ENCODE peak calls at places on chromosomes 16 and 17, in five cellular contexts. One of them, this sample, is unnamed.

GRCh38 chr17:73390851-73391250 is 79.0 kb upstream of the CDC42EP4 start:
- DNase-seq in SK-N-SH: no peak
- DNase-seq in GM12878: no peak
- DNase-seq in K562: no peak
- DNase-seq in HepG2: no peak
- DNase-seq in this sample: no peak

GRCh38 chr17:82178499-82179290 is 33.9 kb downstream of the CCDC57 start:
- DNase-seq in HepG2: no peak
- DNase-seq in GM12878: no peak
- DNase-seq in SK-N-SH: no peak
- DNase-seq in K562: no peak
- DNase-seq in this sample: no peak

GRCh38 chr16:11596572-11597226 is 10.0 kb upstream of the LITAF start:
- DNase-seq in SK-N-SH: no peak
- DNase-seq in K562: no peak
- DNase-seq in HepG2: no peak
- DNase-seq in GM12878: no peak
- DNase-seq in this sample: no peak

GRCh38 chr17:49249292-49249794 is 18.8 kb upstream of the PHOSPHO1 start:
- DNase-seq in HepG2: no peak
- DNase-seq in SK-N-SH: no peak
- DNase-seq in GM12878: no peak
- DNase-seq in K562: peak
- DNase-seq in this sample: no peak

GRCh38 chr17:21213491-21214014 is 408 bp downstream of the TMEM11 start:
- DNase-seq in SK-N-SH: peak
- DNase-seq in HepG2: no peak
- DNase-seq in K562: peak
- DNase-seq in GM12878: no peak
- DNase-seq in this sample: no peak

GRCh38 chr16:9003322-9003721 is 39.6 kb upstream of the USP7 start:
- DNase-seq in K562: no peak
- DNase-seq in HepG2: no peak
- DNase-seq in GM12878: no peak
- DNase-seq in SK-N-SH: no peak
- DNase-seq in this sample: no peak

GRCh38 chr17:64447526-64447925 is 1.4 kb upstream of the MILR1 start:
- DNase-seq in HepG2: no peak
- DNase-seq in GM12878: no peak
- DNase-seq in K562: no peak
- DNase-seq in SK-N-SH: no peak
- DNase-seq in this sample: no peak

GRCh38 chr16:57994778-57995177 is 5.7 kb downstream of the ZNF319 start:
- DNase-seq in K562: peak
- DNase-seq in HepG2: peak
- DNase-seq in SK-N-SH: peak
- DNase-seq in GM12878: no peak
- DNase-seq in this sample: peak

GRCh38 chr16:3099732-3100499 is 822 bp upstream of the ZSCAN10 start:
- DNase-seq in HepG2: peak
- DNase-seq in SK-N-SH: peak
- DNase-seq in GM12878: no peak
- DNase-seq in K562: peak
- DNase-seq in this sample: peak

GRCh38 chr17:29196784-29197515 is 16.8 kb upstream of the MYO18A start:
- DNase-seq in SK-N-SH: no peak
- DNase-seq in GM12878: no peak
- DNase-seq in K562: no peak
- DNase-seq in HepG2: no peak
- DNase-seq in this sample: no peak

GRCh38 chr16:74078877-74079586 is 217.6 kb upstream of the PSMD7 start:
- DNase-seq in SK-N-SH: no peak
- DNase-seq in GM12878: no peak
- DNase-seq in K562: no peak
- DNase-seq in HepG2: no peak
- DNase-seq in this sample: no peak

GRCh38 chr17:29929006-29929543 is 953 bp downstream of the SSH2 start:
- DNase-seq in K562: peak
- DNase-seq in HepG2: peak
- DNase-seq in SK-N-SH: peak
- DNase-seq in GM12878: no peak
- DNase-seq in this sample: no peak

GRCh38 chr17:68080411-68081150 is 45.0 kb downstream of the KPNA2 start:
- DNase-seq in K562: no peak
- DNase-seq in HepG2: no peak
- DNase-seq in GM12878: no peak
- DNase-seq in SK-N-SH: no peak
- DNase-seq in this sample: no peak

GRCh38 chr17:49437696-49438438 is 23.2 kb upstream of the PHB1 start:
- DNase-seq in K562: no peak
- DNase-seq in HepG2: no peak
- DNase-seq in SK-N-SH: no peak
- DNase-seq in GM12878: no peak
- DNase-seq in this sample: no peak

GRCh38 chr16:46496701-46497100 is 124.5 kb downstream of the SHCBP1 start:
- DNase-seq in HepG2: no peak
- DNase-seq in K562: no peak
- DNase-seq in GM12878: no peak
- DNase-seq in SK-N-SH: no peak
- DNase-seq in this sample: no peak

GRCh38 chr16:79598341-79599181 is 2.0 kb downstream of the MAF start:
- DNase-seq in GM12878: no peak
- DNase-seq in HepG2: no peak
- DNase-seq in K562: no peak
- DNase-seq in SK-N-SH: peak
- DNase-seq in this sample: no peak

GRCh38 chr16:50297301-50298074 is 31.1 kb downstream of the ADCY7 start:
- DNase-seq in K562: no peak
- DNase-seq in HepG2: peak
- DNase-seq in GM12878: no peak
- DNase-seq in SK-N-SH: peak
- DNase-seq in this sample: no peak

GRCh38 chr17:17448076-17448475 is 28.7 kb upstream of the MED9 start:
- DNase-seq in SK-N-SH: no peak
- DNase-seq in GM12878: no peak
- DNase-seq in HepG2: no peak
- DNase-seq in K562: no peak
- DNase-seq in this sample: no peak

GRCh38 chr17:80678621-80679020 is 134.0 kb downstream of the RPTOR start:
- DNase-seq in HepG2: no peak
- DNase-seq in SK-N-SH: no peak
- DNase-seq in K562: peak
- DNase-seq in GM12878: no peak
- DNase-seq in this sample: no peak

GRCh38 chr16:70476272-70477020 is 22.1 kb downstream of the FCSK start:
- DNase-seq in SK-N-SH: peak
- DNase-seq in GM12878: peak
- DNase-seq in HepG2: no peak
- DNase-seq in K562: no peak
- DNase-seq in this sample: peak

GRCh38 chr17:30376621-30377452 is 1.9 kb upstream of the CPD start:
- DNase-seq in HepG2: peak
- DNase-seq in SK-N-SH: no peak
- DNase-seq in GM12878: peak
- DNase-seq in K562: no peak
- DNase-seq in this sample: no peak

GRCh38 chr16:76318565-76318964 is 41.4 kb downstream of the CNTNAP4 start:
- DNase-seq in GM12878: no peak
- DNase-seq in K562: no peak
- DNase-seq in HepG2: no peak
- DNase-seq in SK-N-SH: no peak
- DNase-seq in this sample: no peak

GRCh38 chr16:23514381-23515152 is 4.3 kb upstream of the GGA2 start:
- DNase-seq in HepG2: no peak
- DNase-seq in SK-N-SH: no peak
- DNase-seq in GM12878: no peak
- DNase-seq in K562: no peak
- DNase-seq in this sample: no peak

GRCh38 chr17:38464723-38465419 is 36.6 kb downstream of the ARHGAP23 start:
- DNase-seq in GM12878: no peak
- DNase-seq in K562: peak
- DNase-seq in HepG2: no peak
- DNase-seq in SK-N-SH: peak
- DNase-seq in this sample: peak

GRCh38 chr16:53626161-53626560 is 77.5 kb downstream of the RPGRIP1L start:
- DNase-seq in SK-N-SH: no peak
- DNase-seq in HepG2: no peak
- DNase-seq in K562: no peak
- DNase-seq in GM12878: no peak
- DNase-seq in this sample: no peak

GRCh38 chr16:72013888-72014538 is 5.5 kb downstream of the DHODH start:
- DNase-seq in K562: peak
- DNase-seq in SK-N-SH: no peak
- DNase-seq in GM12878: no peak
- DNase-seq in HepG2: no peak
- DNase-seq in this sample: no peak

GRCh38 chr17:82219083-82219482 is 6.4 kb upstream of the CCDC57 start:
- DNase-seq in SK-N-SH: peak
- DNase-seq in GM12878: no peak
- DNase-seq in HepG2: no peak
- DNase-seq in K562: no peak
- DNase-seq in this sample: no peak

GRCh38 chr17:69084911-69085310 is 24.2 kb upstream of the ABCA9 start:
- DNase-seq in HepG2: peak
- DNase-seq in GM12878: no peak
- DNase-seq in SK-N-SH: peak
- DNase-seq in K562: peak
- DNase-seq in this sample: peak
- TF ChIP-seq YY1 in HepG2: no peak
- TF ChIP-seq YY1 in GM12878: no peak
- TF ChIP-seq YY1 in SK-N-SH: no peak
- TF ChIP-seq YY1 in K562: no peak
- TF ChIP-seq YY1 in this sample: no peak

GRCh38 chr17:51650202-51650601 is 389.9 kb downstream of the UTP18 start:
- DNase-seq in GM12878: no peak
- DNase-seq in K562: no peak
- DNase-seq in SK-N-SH: no peak
- DNase-seq in HepG2: no peak
- DNase-seq in this sample: no peak
- TF ChIP-seq REST in GM12878: no peak
- TF ChIP-seq REST in K562: no peak
- TF ChIP-seq REST in SK-N-SH: no peak
- TF ChIP-seq REST in HepG2: no peak
- TF ChIP-seq REST in this sample: no peak

GRCh38 chr16:87778830-87779579 is 13.2 kb upstream of the KLHDC4 start:
- DNase-seq in GM12878: peak
- DNase-seq in K562: peak
- DNase-seq in HepG2: peak
- DNase-seq in SK-N-SH: peak
- DNase-seq in this sample: peak

GRCh38 chr16:87784812-87785211 is 19.0 kb upstream of the KLHDC4 start:
- DNase-seq in SK-N-SH: no peak
- DNase-seq in GM12878: no peak
- DNase-seq in K562: no peak
- DNase-seq in HepG2: peak
- DNase-seq in this sample: no peak

GRCh38 chr16:87778476-87778829 is 12.7 kb upstream of the KLHDC4 start:
- DNase-seq in K562: no peak
- DNase-seq in SK-N-SH: no peak
- DNase-seq in HepG2: no peak
- DNase-seq in GM12878: no peak
- DNase-seq in this sample: no peak

GRCh38 chr16:87780385-87780989 is 14.7 kb upstream of the KLHDC4 start:
- DNase-seq in GM12878: peak
- DNase-seq in K562: peak
- DNase-seq in HepG2: no peak
- DNase-seq in SK-N-SH: no peak
- DNase-seq in this sample: no peak
- TF ChIP-seq YY1 in GM12878: no peak
- TF ChIP-seq YY1 in K562: no peak
- TF ChIP-seq YY1 in HepG2: no peak
- TF ChIP-seq YY1 in SK-N-SH: no peak
- TF ChIP-seq YY1 in this sample: no peak

GRCh38 chr17:76822184-76822778 is 45.9 kb upstream of the MGAT5B start:
- DNase-seq in HepG2: no peak
- DNase-seq in SK-N-SH: no peak
- DNase-seq in K562: no peak
- DNase-seq in GM12878: no peak
- DNase-seq in this sample: no peak

GRCh38 chr17:76824103-76824502 is 44.1 kb upstream of the MGAT5B start:
- DNase-seq in HepG2: no peak
- DNase-seq in GM12878: no peak
- DNase-seq in SK-N-SH: no peak
- DNase-seq in K562: no peak
- DNase-seq in this sample: no peak

GRCh38 chr17:76820523-76820922 is 47.7 kb upstream of the MGAT5B start:
- DNase-seq in SK-N-SH: peak
- DNase-seq in GM12878: no peak
- DNase-seq in K562: no peak
- DNase-seq in HepG2: no peak
- DNase-seq in this sample: no peak

GRCh38 chr17:76816590-76817135 is 51.5 kb upstream of the MGAT5B start:
- DNase-seq in K562: peak
- DNase-seq in SK-N-SH: peak
- DNase-seq in GM12878: no peak
- DNase-seq in HepG2: peak
- DNase-seq in this sample: peak

DNA sequence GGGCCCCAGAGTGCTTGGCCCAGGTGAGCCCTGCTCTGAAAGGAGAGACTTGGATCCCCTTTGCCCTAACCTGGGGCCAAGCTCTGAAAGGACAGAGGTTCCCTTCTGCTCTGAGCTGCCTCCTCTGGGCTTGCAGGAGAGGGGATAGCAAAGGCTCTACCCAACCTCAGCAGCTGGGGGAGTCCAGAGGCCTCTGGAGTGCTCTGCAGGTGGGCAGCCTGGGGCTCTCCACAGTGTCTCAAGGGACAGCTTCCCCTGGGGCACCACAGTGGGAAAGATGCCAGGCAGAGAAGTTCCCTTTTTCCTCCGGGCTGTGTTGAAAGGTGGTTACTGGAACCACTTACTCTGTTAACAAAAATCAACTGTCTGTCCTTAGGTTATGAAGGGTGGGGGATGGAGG is 48.2 kb upstream of the MGAT5B start:
- DNase-seq in K562: no peak
- DNase-seq in SK-N-SH: peak
- DNase-seq in HepG2: no peak
- DNase-seq in GM12878: peak
- DNase-seq in this sample: no peak
- TF ChIP-seq REST in K562: no peak
- TF ChIP-seq REST in SK-N-SH: no peak
- TF ChIP-seq REST in HepG2: no peak
- TF ChIP-seq REST in GM12878: no peak
- TF ChIP-seq REST in this sample: no peak

DNA sequence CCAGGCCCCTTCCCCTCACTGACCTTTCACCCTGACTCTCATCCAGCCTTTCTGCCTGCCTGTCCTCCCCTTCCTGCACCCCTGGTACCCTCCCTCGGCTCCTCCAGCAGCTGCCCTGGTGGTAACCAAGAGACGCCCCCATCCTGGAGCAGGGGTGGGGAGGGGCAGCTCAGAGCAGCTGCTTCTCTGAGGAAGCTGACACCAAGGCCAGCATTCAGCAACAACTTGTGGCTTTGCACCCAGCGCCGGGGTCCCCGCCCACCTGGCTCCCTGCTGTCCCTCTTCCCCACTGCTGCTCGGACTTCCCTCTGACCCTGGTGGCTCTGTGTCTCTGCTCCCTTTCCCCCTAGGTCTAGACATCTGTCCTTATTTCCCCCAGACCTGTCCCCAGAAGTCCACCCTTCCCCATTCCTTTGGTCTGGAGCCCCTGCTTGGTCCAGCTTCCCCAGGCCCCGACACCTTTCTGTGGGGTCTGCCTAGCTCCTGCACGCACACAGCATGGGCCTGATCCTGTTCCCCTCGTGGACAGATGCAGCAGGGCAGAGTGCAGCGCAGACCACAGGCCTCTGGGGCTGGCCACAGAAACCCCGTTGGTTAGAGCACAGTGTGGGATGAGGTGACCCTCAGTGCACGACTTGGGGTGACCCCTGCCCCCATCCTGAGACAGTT is 1.2 kb upstream of the ATP2A1 start:
- DNase-seq in K562: peak
- DNase-seq in HepG2: no peak
- DNase-seq in SK-N-SH: no peak
- DNase-seq in GM12878: no peak
- DNase-seq in this sample: no peak
- TF ChIP-seq YY1 in K562: no peak
- TF ChIP-seq YY1 in HepG2: no peak
- TF ChIP-seq YY1 in SK-N-SH: no peak
- TF ChIP-seq YY1 in GM12878: no peak
- TF ChIP-seq YY1 in this sample: no peak